ENCODE peak calls at places on chromosomes 5 and 9, in four cellular contexts. M, C, Q and D are unnamed samples.
A peak's percentile ranks its signal among the peaks of the same experiment; 100 is the strongest.

GRCh38 chr5:6739603-6740002 is 26.4 kb downstream of the TENT4A start:
- DNase-seq in M (no peak), C (no peak), Q (no peak), D (no peak)

GRCh38 chr9:70407081-70407503 is 7.4 kb downstream of the KLF9 start:
- DNase-seq in M (no peak), C (no peak), Q (peak; percentile 96), D (no peak)

GRCh38 chr5:126044111-126044668 is 379.0 kb upstream of the GRAMD2B start:
- DNase-seq in M (no peak), C (no peak), Q (peak; percentile 1), D (no peak)

GRCh38 chr5:122844136-122844915 is 1.1 kb upstream of the SNX24 start:
- DNase-seq in M (peak; percentile 48), C (peak; percentile 64), Q (no peak), D (no peak)

GRCh38 chr9:33623658-33624586 is 99.9 kb downstream of the ANKRD18B start:
- DNase-seq in M (peak; percentile 52), C (peak; percentile 92), Q (peak; percentile 8), D (peak; percentile 71)

GRCh38 chr9:70813141-70813540 is 308.3 kb downstream of the TRPM3 start:
- DNase-seq in M (no peak), C (no peak), Q (no peak), D (no peak)

GRCh38 chr5:59591162-59591561 is 302.4 kb downstream of the PDE4D start:
- DNase-seq in M (peak; percentile 49), C (no peak), Q (no peak), D (no peak)

GRCh38 chr5:159855476-159856157 is 60.7 kb upstream of the ADRA1B start:
- DNase-seq in M (no peak), C (no peak), Q (no peak), D (no peak)

GRCh38 chr5:152086668-152087067 is 162.0 kb upstream of the GLRA1 start:
- DNase-seq in M (no peak), C (peak; percentile 68), Q (no peak), D (no peak)

GRCh38 chr5:169052207-169052606 is 248.7 kb downstream of the SLIT3 start:
- DNase-seq in M (no peak), C (no peak), Q (peak; percentile 41), D (no peak)

GRCh38 chr5:80990971-80991370 is 30.8 kb downstream of the RASGRF2 start:
- DNase-seq in M (peak; percentile 89), C (peak; percentile 83), Q (no peak), D (no peak)

GRCh38 chr5:93572773-93573626 is 8.0 kb downstream of the NR2F1-AS1 start:
- DNase-seq in M (no peak), C (peak; percentile 92), Q (no peak), D (no peak)

GRCh38 chr5:17828709-17829108 is 194.4 kb downstream of the TAF11L14 start:
- DNase-seq in M (no peak), C (no peak), Q (no peak), D (no peak)

GRCh38 chr5:156019786-156020185 is 307.2 kb upstream of the SGCD start:
- DNase-seq in M (no peak), C (no peak), Q (no peak), D (no peak)

GRCh38 chr9:31137151-31137849 is 1247.1 kb upstream of the ACO1 start:
- DNase-seq in M (peak; percentile 72), C (no peak), Q (peak; percentile 10), D (no peak)

GRCh38 chr5:164728733-164729132 is 1223.3 kb downstream of the MAT2B start:
- DNase-seq in M (no peak), C (no peak), Q (no peak), D (no peak)

GRCh38 chr9:7439355-7439978 is 360.1 kb downstream of the DMAC1 start:
- DNase-seq in M (no peak), C (no peak), Q (no peak), D (no peak)

GRCh38 chr5:62376064-62376463 is 27.6 kb downstream of the DIMT1 start:
- DNase-seq in M (peak; percentile 57), C (no peak), Q (no peak), D (no peak)

GRCh38 chr9:29211681-29212589 is 1638.7 kb upstream of the C9orf72 start:
- DNase-seq in M (no peak), C (peak; percentile 88), Q (no peak), D (peak; percentile 64)

GRCh38 chr9:127455299-127455992 is 4.1 kb downstream of the LRSAM1 start:
- DNase-seq in M (no peak), C (peak; percentile 58), Q (no peak), D (no peak)